ENCODE peak calls at places on chromosomes 7 and 10, in seven cellular contexts. One of them, this sample, is unnamed. For H3K4me1, the result is how much of the 10 kb centered on the place peaks cover.

GRCh38 chr10:59079386-59080226 is 96.8 kb upstream of the PHYHIPL start:
- DNase-seq in SJSA1: peak
- DNase-seq in fibroblast of lung: peak
- DNase-seq in cardiac muscle cell: peak
- DNase-seq in sigmoid colon: no peak
- DNase-seq in hepatocyte: no peak
- DNase-seq in CD8-positive, alpha-beta T cell: no peak
- DNase-seq in this sample: no peak

GRCh38 chr7:89887489-89887888 is 266.8 kb upstream of the STEAP1 start:
- DNase-seq in hepatocyte: peak
- DNase-seq in SJSA1: no peak
- DNase-seq in sigmoid colon: no peak
- DNase-seq in CD8-positive, alpha-beta T cell: no peak
- DNase-seq in cardiac muscle cell: no peak
- DNase-seq in fibroblast of lung: no peak
- DNase-seq in this sample: no peak

GRCh38 chr7:936131-937054 is 18.1 kb downstream of the ADAP1 start:
- DNase-seq in hepatocyte: peak
- DNase-seq in SJSA1: no peak
- DNase-seq in sigmoid colon: peak
- DNase-seq in cardiac muscle cell: no peak
- DNase-seq in CD8-positive, alpha-beta T cell: no peak
- DNase-seq in fibroblast of lung: peak
- DNase-seq in this sample: no peak

GRCh38 chr7:16999541-17000266 is 117.9 kb upstream of the AGR3 start:
- DNase-seq in CD8-positive, alpha-beta T cell: no peak
- DNase-seq in SJSA1: no peak
- DNase-seq in sigmoid colon: no peak
- DNase-seq in hepatocyte: no peak
- DNase-seq in fibroblast of lung: no peak
- DNase-seq in cardiac muscle cell: no peak
- DNase-seq in this sample: no peak

GRCh38 chr10:72162978-72163377 is 52.8 kb upstream of the ANAPC16 start:
- DNase-seq in CD8-positive, alpha-beta T cell: no peak
- DNase-seq in cardiac muscle cell: peak
- DNase-seq in sigmoid colon: no peak
- DNase-seq in SJSA1: no peak
- DNase-seq in hepatocyte: no peak
- DNase-seq in fibroblast of lung: peak
- DNase-seq in this sample: no peak

GRCh38 chr7:138238734-138239133 is 162.5 kb downstream of the AKR1D1 start:
- DNase-seq in cardiac muscle cell: no peak
- DNase-seq in fibroblast of lung: no peak
- DNase-seq in SJSA1: no peak
- DNase-seq in CD8-positive, alpha-beta T cell: no peak
- DNase-seq in sigmoid colon: no peak
- DNase-seq in hepatocyte: no peak
- DNase-seq in this sample: no peak

GRCh38 chr7:142711722-142712616 is 37.3 kb upstream of the PRSS1 start:
- DNase-seq in sigmoid colon: no peak
- DNase-seq in cardiac muscle cell: peak
- DNase-seq in SJSA1: peak
- DNase-seq in fibroblast of lung: peak
- DNase-seq in hepatocyte: peak
- DNase-seq in CD8-positive, alpha-beta T cell: peak
- DNase-seq in this sample: no peak

GRCh38 chr10:12803781-12804180 is 197.7 kb downstream of the CCDC3 start:
- DNase-seq in CD8-positive, alpha-beta T cell: no peak
- DNase-seq in SJSA1: no peak
- DNase-seq in sigmoid colon: no peak
- DNase-seq in cardiac muscle cell: no peak
- DNase-seq in fibroblast of lung: no peak
- DNase-seq in hepatocyte: no peak
- DNase-seq in this sample: no peak

GRCh38 chr10:79947083-79947415 is 1.9 kb downstream of the SFTPD start:
- DNase-seq in hepatocyte: no peak
- DNase-seq in CD8-positive, alpha-beta T cell: no peak
- DNase-seq in sigmoid colon: peak
- DNase-seq in fibroblast of lung: no peak
- DNase-seq in SJSA1: no peak
- DNase-seq in cardiac muscle cell: no peak
- DNase-seq in this sample: no peak

GRCh38 chr10:113520606-113521481 is 32.0 kb upstream of the HABP2 start:
- DNase-seq in cardiac muscle cell: peak
- DNase-seq in hepatocyte: peak
- DNase-seq in fibroblast of lung: peak
- DNase-seq in SJSA1: peak
- DNase-seq in CD8-positive, alpha-beta T cell: no peak
- DNase-seq in sigmoid colon: peak
- DNase-seq in this sample: peak

GRCh38 chr10:103854687-103855423 is 521 bp downstream of the SH3PXD2A start:
- DNase-seq in hepatocyte: peak
- DNase-seq in SJSA1: peak
- DNase-seq in sigmoid colon: peak
- DNase-seq in fibroblast of lung: peak
- DNase-seq in CD8-positive, alpha-beta T cell: no peak
- DNase-seq in cardiac muscle cell: peak
- DNase-seq in this sample: peak

GRCh38 chr7:132187869-132188789 is 388.1 kb downstream of the PLXNA4 start:
- DNase-seq in cardiac muscle cell: no peak
- DNase-seq in sigmoid colon: no peak
- DNase-seq in hepatocyte: no peak
- DNase-seq in fibroblast of lung: no peak
- DNase-seq in SJSA1: no peak
- DNase-seq in CD8-positive, alpha-beta T cell: no peak
- DNase-seq in this sample: no peak

GRCh38 chr7:54729096-54729495 is 29.9 kb downstream of the SEC61G start:
- DNase-seq in CD8-positive, alpha-beta T cell: no peak
- DNase-seq in cardiac muscle cell: no peak
- DNase-seq in fibroblast of lung: no peak
- DNase-seq in hepatocyte: no peak
- DNase-seq in sigmoid colon: no peak
- DNase-seq in SJSA1: no peak
- DNase-seq in this sample: no peak

GRCh38 chr10:5996696-5997095 is 19.4 kb upstream of the IL15RA start:
- DNase-seq in hepatocyte: no peak
- DNase-seq in cardiac muscle cell: no peak
- DNase-seq in CD8-positive, alpha-beta T cell: no peak
- DNase-seq in sigmoid colon: no peak
- DNase-seq in fibroblast of lung: no peak
- DNase-seq in SJSA1: no peak
- DNase-seq in this sample: no peak

GRCh38 chr10:31650010-31650409 is 278.6 kb downstream of the ARHGAP12 start:
- DNase-seq in sigmoid colon: peak
- DNase-seq in fibroblast of lung: peak
- DNase-seq in cardiac muscle cell: peak
- DNase-seq in SJSA1: peak
- DNase-seq in CD8-positive, alpha-beta T cell: no peak
- DNase-seq in hepatocyte: peak
- DNase-seq in this sample: peak

GRCh38 chr7:137820156-137820555 is 26.6 kb downstream of the DGKI start:
- DNase-seq in hepatocyte: no peak
- DNase-seq in cardiac muscle cell: no peak
- DNase-seq in CD8-positive, alpha-beta T cell: no peak
- DNase-seq in fibroblast of lung: no peak
- DNase-seq in SJSA1: no peak
- DNase-seq in sigmoid colon: no peak
- DNase-seq in this sample: no peak

GRCh38 chr10:33807527-33808377 is 473.3 kb upstream of the NRP1 start:
- DNase-seq in CD8-positive, alpha-beta T cell: no peak
- DNase-seq in sigmoid colon: no peak
- DNase-seq in SJSA1: no peak
- DNase-seq in hepatocyte: no peak
- DNase-seq in fibroblast of lung: no peak
- DNase-seq in cardiac muscle cell: no peak
- DNase-seq in this sample: no peak

GRCh38 chr7:139153832-139154231 is 44.3 kb upstream of the ZC3HAV1 start:
- DNase-seq in sigmoid colon: no peak
- DNase-seq in fibroblast of lung: peak
- DNase-seq in SJSA1: peak
- DNase-seq in hepatocyte: no peak
- DNase-seq in CD8-positive, alpha-beta T cell: no peak
- DNase-seq in cardiac muscle cell: peak
- DNase-seq in this sample: no peak

GRCh38 chr7:104207348-104207730 is 474 bp downstream of the ORC5 start:
- DNase-seq in cardiac muscle cell: peak
- DNase-seq in SJSA1: no peak
- DNase-seq in sigmoid colon: no peak
- DNase-seq in hepatocyte: no peak
- DNase-seq in fibroblast of lung: peak
- DNase-seq in CD8-positive, alpha-beta T cell: no peak
- DNase-seq in this sample: no peak

GRCh38 chr10:46552526-46553237 is 3.8 kb downstream of the GPRIN2 start:
- DNase-seq in fibroblast of lung: no peak
- DNase-seq in sigmoid colon: peak
- DNase-seq in hepatocyte: no peak
- DNase-seq in SJSA1: no peak
- DNase-seq in CD8-positive, alpha-beta T cell: peak
- DNase-seq in cardiac muscle cell: no peak
- DNase-seq in this sample: peak

DNA sequence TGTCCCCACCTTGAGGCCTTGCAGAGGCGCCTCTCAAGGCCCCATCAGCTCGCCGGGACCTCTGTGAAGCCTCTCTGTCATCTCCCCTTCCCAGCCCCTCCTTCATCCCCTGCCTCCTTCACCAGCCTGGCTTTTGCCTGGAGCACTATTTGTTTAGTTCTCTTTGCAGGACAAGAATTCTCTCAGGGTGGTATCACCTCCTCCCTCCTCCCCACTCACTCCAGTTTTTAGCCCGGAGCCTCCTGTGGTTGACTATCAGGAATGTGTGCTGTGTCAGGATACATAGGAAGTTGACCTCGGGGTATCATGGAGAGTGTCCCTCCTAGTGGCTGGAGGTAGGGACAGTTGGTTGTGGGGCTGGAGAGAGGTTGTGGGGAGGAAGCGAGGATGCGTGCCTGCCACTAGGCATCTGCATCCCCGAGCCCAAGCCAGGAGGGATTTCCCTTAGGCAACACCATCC is 89.8 kb upstream of the ANLN start:
- DNase-seq in hepatocyte: no peak
- DNase-seq in SJSA1: peak
- DNase-seq in CD8-positive, alpha-beta T cell: no peak
- DNase-seq in fibroblast of lung: no peak
- DNase-seq in sigmoid colon: peak
- DNase-seq in cardiac muscle cell: no peak
- DNase-seq in this sample: no peak
- H3K27ac ChIP-seq in hepatocyte: no peak
- H3K27ac ChIP-seq in SJSA1: peak
- H3K27ac ChIP-seq in CD8-positive, alpha-beta T cell: no peak
- H3K27ac ChIP-seq in fibroblast of lung: no peak
- H3K27ac ChIP-seq in sigmoid colon: no peak
- H3K27ac ChIP-seq in cardiac muscle cell: no peak
- H3K27ac ChIP-seq in this sample: peak

GRCh38 chr10:56296626-56297025 is 64.4 kb downstream of the ZWINT start:
- DNase-seq in SJSA1: no peak
- DNase-seq in CD8-positive, alpha-beta T cell: no peak
- DNase-seq in fibroblast of lung: no peak
- DNase-seq in sigmoid colon: no peak
- DNase-seq in cardiac muscle cell: no peak
- DNase-seq in hepatocyte: no peak
- DNase-seq in this sample: no peak
- H3K4me1 ChIP-seq in SJSA1: under half
- H3K4me1 ChIP-seq in CD8-positive, alpha-beta T cell: under half
- H3K4me1 ChIP-seq in fibroblast of lung: under half
- H3K4me1 ChIP-seq in sigmoid colon: under half
- H3K4me1 ChIP-seq in cardiac muscle cell: under half
- H3K4me1 ChIP-seq in hepatocyte: under half
- H3K4me1 ChIP-seq in this sample: under half

DNA sequence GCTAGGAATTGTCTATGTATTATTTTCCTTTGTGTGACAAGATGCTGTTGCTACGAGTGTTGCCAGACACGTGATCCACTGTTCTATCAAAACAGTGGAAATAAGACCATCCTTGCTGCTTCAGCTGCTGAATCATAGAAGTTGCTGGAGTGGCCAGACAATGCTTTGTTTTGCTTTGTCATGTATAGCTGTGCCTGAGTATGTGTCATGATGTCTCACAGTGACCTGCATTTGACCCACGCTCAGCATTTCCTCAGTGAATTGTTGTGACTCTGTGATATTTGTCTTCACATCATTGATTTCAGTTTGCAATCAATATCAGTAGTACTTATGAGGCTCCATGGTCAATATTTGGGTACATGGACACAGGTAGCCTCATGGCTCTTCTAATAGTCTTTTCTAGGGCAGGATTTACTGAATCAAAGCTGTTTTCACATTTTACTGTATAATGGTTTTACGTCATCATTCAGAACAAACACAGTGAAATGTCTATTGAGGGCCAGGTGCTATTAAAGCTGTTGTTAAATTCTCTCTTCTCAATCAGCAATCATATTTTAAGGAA is 53.4 kb downstream of the MTPN start:
- DNase-seq in cardiac muscle cell: peak
- DNase-seq in sigmoid colon: no peak
- DNase-seq in SJSA1: peak
- DNase-seq in fibroblast of lung: peak
- DNase-seq in CD8-positive, alpha-beta T cell: no peak
- DNase-seq in hepatocyte: no peak
- DNase-seq in this sample: no peak
- H3K27ac ChIP-seq in cardiac muscle cell: peak
- H3K27ac ChIP-seq in sigmoid colon: no peak
- H3K27ac ChIP-seq in SJSA1: peak
- H3K27ac ChIP-seq in fibroblast of lung: no peak
- H3K27ac ChIP-seq in CD8-positive, alpha-beta T cell: no peak
- H3K27ac ChIP-seq in hepatocyte: no peak
- H3K27ac ChIP-seq in this sample: no peak

DNA sequence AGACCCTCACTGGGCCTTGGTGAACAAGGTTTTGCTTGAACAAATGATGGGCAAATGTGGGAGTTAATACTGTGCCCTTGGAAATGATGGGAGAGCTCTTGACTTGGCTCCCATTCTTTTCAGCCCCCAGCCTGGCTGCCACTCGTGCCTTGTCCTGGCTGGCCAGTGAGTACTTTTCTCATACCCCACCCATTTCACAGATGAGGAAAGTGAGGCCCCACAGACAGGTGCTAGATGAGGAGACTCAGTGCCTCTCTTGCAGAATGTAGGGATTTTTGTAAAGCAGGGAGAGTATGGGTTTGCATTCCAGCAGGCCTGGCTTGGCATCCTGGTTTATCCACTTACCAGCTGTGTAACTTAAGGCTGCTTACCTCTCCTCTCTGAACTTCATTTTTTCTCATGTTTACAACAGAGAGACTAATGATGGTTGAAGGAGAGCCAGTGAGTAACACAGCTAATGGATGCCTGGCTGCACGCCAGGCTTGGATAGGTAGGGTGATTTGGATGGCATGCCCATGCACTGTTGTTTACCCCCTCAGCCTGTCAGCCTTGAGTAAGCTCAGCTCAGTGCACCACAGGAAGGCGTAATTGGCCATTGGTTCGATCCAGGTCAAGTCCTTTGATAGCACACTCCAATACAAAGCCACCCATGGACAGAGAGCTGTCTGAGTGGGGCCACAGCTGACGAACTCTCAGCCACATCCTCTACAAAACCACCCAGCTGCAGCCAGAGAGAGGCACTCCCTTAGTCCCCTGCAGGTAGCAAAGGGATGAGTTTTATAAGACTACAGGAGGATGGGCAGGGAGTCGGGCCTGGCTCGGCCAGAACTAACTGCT is 436.8 kb downstream of the RPS24 start:
- DNase-seq in hepatocyte: no peak
- DNase-seq in cardiac muscle cell: no peak
- DNase-seq in fibroblast of lung: no peak
- DNase-seq in CD8-positive, alpha-beta T cell: no peak
- DNase-seq in sigmoid colon: no peak
- DNase-seq in SJSA1: peak
- DNase-seq in this sample: no peak
- H3K4me1 ChIP-seq in hepatocyte: under half
- H3K4me1 ChIP-seq in cardiac muscle cell: under half
- H3K4me1 ChIP-seq in fibroblast of lung: under half
- H3K4me1 ChIP-seq in CD8-positive, alpha-beta T cell: under half
- H3K4me1 ChIP-seq in sigmoid colon: under half
- H3K4me1 ChIP-seq in SJSA1: under half
- H3K4me1 ChIP-seq in this sample: under half

GRCh38 chr10:63286340-63286739 is 153.2 kb downstream of the NRBF2 start:
- DNase-seq in SJSA1: no peak
- DNase-seq in fibroblast of lung: no peak
- DNase-seq in cardiac muscle cell: no peak
- DNase-seq in sigmoid colon: no peak
- DNase-seq in hepatocyte: no peak
- DNase-seq in CD8-positive, alpha-beta T cell: no peak
- DNase-seq in this sample: no peak
- H3K27ac ChIP-seq in SJSA1: no peak
- H3K27ac ChIP-seq in fibroblast of lung: no peak
- H3K27ac ChIP-seq in cardiac muscle cell: peak
- H3K27ac ChIP-seq in sigmoid colon: no peak
- H3K27ac ChIP-seq in hepatocyte: no peak
- H3K27ac ChIP-seq in CD8-positive, alpha-beta T cell: no peak
- H3K27ac ChIP-seq in this sample: no peak

This sample was measured in left ventricle myocardium inferior.